ENCODE peak calls at places on chromosome 7, in four cellular contexts. E is Caco-2; B is CD4-positive, alpha-beta T cell; F is Peyer's patch. Q is an unnamed sample.

GRCh38 chr7:56092789-56093531 is at the start of gene PHKG1:
- DNase-seq in F (peak; percentile 64), E (no peak), B (no peak), Q (no peak)

GRCh38 chr7:24833548-24833947 is 76.3 kb upstream of the GSDME start:
- DNase-seq in F (no peak), E (no peak), B (no peak), Q (no peak)

GRCh38 chr7:129006636-129007414 is 48.1 kb downstream of the TNPO3 start:
- DNase-seq in F (no peak), E (no peak), B (no peak), Q (no peak)

GRCh38 chr7:132187869-132188789 is 388.1 kb downstream of the PLXNA4 start:
- DNase-seq in B (no peak), F (no peak), E (no peak), Q (no peak)

GRCh38 chr7:56074371-56074791 is 10.3 kb downstream of the SUMF2 start:
- DNase-seq in E (peak; percentile 77), F (peak; percentile 90), B (peak; percentile 49), Q (peak; percentile 59)

GRCh38 chr7:144399946-144400345 is 3.5 kb downstream of the NOBOX start:
- DNase-seq in B (no peak), F (no peak), E (no peak), Q (no peak)

GRCh38 chr7:106400990-106401389 is 116.2 kb upstream of the NAMPT start:
- DNase-seq in E (no peak), B (no peak), F (no peak), Q (no peak)

GRCh38 chr7:115005942-115006341 is 84.0 kb downstream of the MDFIC start:
- DNase-seq in F (no peak), E (peak; percentile 46), B (no peak), Q (no peak)

GRCh38 chr7:8700076-8700624 is 266.7 kb downstream of the NXPH1 start:
- DNase-seq in E (no peak), F (no peak), B (no peak), Q (no peak)

GRCh38 chr7:100893318-100893895 is 2.3 kb downstream of the ACHE start:
- DNase-seq in E (no peak), B (no peak), F (no peak), Q (no peak)

GRCh38 chr7:148625342-148625741 is 34.8 kb downstream of the C7orf33 start:
- DNase-seq in F (no peak), B (no peak), E (no peak), Q (no peak)

GRCh38 chr7:120987683-120988590 is 574 bp upstream of the CPED1 start:
- DNase-seq in B (peak; percentile 79), F (peak; percentile 94), E (peak; percentile 80), Q (peak; percentile 76)

GRCh38 chr7:132225216-132226030 is 350.8 kb downstream of the PLXNA4 start:
- DNase-seq in F (no peak), B (no peak), E (no peak), Q (no peak)

GRCh38 chr7:7799138-7799537 is 80.7 kb upstream of the RPA3 start:
- DNase-seq in E (peak; percentile 36), F (no peak), B (no peak), Q (no peak)

DNA sequence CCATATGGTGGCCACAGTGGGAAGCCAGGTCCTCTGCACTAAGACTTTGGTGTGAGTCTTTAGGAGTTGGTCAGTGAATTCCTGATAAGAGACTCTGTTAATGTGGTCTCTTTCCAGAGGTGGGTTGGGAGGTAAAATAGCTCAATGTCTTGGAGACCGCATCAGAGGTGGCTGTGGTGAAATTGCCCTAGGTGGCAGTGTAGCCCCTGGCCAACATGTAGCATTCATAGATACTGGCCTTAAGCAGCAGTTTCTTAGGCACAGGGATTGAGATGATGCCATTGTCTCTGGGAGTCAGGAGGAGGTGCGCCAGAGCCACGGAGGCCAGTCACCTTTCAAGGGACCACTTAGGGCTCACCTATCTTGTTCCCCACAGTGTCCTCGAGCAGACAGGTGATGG is 202.8 kb downstream of the CREB5 start:
- DNase-seq in B (no peak), F (no peak), E (no peak), Q (no peak)
- TF ChIP-seq CTCF in B (no peak), F (no peak), E (peak; percentile 13), Q (no peak)

GRCh38 chr7:54987772-54988171 is 31.0 kb upstream of the EGFR start:
- DNase-seq in F (no peak), B (no peak), E (no peak), Q (no peak)

GRCh38 chr7:54988516-54988915 is 30.3 kb upstream of the EGFR start:
- DNase-seq in F (no peak), B (no peak), E (no peak), Q (no peak)

GRCh38 chr7:54989826-54990225 is 29.0 kb upstream of the EGFR start:
- DNase-seq in B (no peak), E (no peak), F (no peak), Q (no peak)

GRCh38 chr7:54992876-54993490 is 25.8 kb upstream of the EGFR start:
- DNase-seq in E (no peak), B (no peak), F (no peak), Q (no peak)

GRCh38 chr7:54991341-54991740 is 27.5 kb upstream of the EGFR start:
- DNase-seq in E (no peak), B (no peak), F (no peak), Q (no peak)
- TF ChIP-seq CTCF in E (no peak), B (no peak), F (no peak), Q (no peak)

GRCh38 chr7:44565795-44566559 is 7.7 kb downstream of the DDX56 start:
- DNase-seq in B (no peak), E (no peak), F (no peak), Q (no peak)
- TF ChIP-seq CTCF in B (peak; percentile 48), E (no peak), F (no peak), Q (no peak)

DNA sequence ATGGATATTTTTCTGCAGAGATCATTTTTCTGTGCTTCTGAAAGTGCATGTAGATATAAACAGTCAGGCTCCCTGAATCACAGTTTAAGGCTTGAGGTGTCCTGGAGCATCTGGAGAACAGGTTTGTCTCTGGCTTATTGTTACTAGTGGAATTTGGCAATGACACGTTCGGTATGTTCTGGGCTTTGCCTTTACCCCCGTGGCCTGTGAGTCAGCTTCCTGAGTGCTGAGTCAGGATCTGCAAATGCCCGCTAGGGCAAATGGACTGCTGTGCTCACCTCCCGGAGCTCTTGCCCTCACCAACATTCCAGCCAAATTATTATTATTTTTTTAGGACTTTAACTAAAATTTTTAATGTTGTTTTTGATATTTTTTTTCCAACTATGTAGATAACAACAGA is 192.5 kb upstream of the PRSS1 start:
- DNase-seq in E (peak; percentile 74), F (peak; percentile 77), B (no peak), Q (no peak)
- TF ChIP-seq CTCF in E (peak; percentile 29), F (peak; percentile 14), B (no peak), Q (no peak)

GRCh38 chr7:85554294-85554877 is 367.5 kb upstream of the SEMA3D start:
- DNase-seq in B (no peak), F (peak; percentile 59), E (peak; percentile 30), Q (no peak)
- TF ChIP-seq CTCF in B (peak; percentile 59), F (peak; percentile 81), E (peak; percentile 63), Q (peak; percentile 32)